ENCODE peak calls at places on chromosomes 11 and 22, in eight cellular contexts. F is fibroblast of mammary gland; N is GM04503; V is mammary epithelial cell; W is Kasumi-1; Z is effector memory CD8-positive, alpha-beta T cell; P is ELF-1; M is NCI-H1092. U is an unnamed sample.

GRCh38 chr22:46043816-46044717 is 67.1 kb upstream of the WNT7B start:
- DNase-seq in M (no peak), F (peak; percentile 41), N (no peak), V (peak; percentile 70), Z (no peak), P (peak; percentile 52), W (no peak), U (no peak)

GRCh38 chr11:33444835-33445594 is 187.8 kb downstream of the HIPK3 start:
- DNase-seq in W (no peak), N (no peak), P (no peak), Z (no peak), M (no peak), V (no peak), F (peak; percentile 40), U (no peak)

GRCh38 chr11:111540114-111540920 is at the start of gene LAYN:
- DNase-seq in N (no peak), V (no peak), P (peak; percentile 71), M (peak; percentile 38), Z (no peak), W (no peak), F (peak; percentile 42), U (no peak)

GRCh38 chr11:102653744-102654291 is 28.7 kb upstream of the MMP20 start:
- DNase-seq in W (no peak), M (no peak), V (peak; percentile 16), P (no peak), Z (no peak), F (peak; percentile 56), N (no peak), U (no peak)

GRCh38 chr11:47552086-47552580 is 799 bp downstream of the CELF1 start:
- DNase-seq in F (peak; percentile 47), N (no peak), V (peak; percentile 51), M (no peak), W (peak; percentile 57), Z (peak; percentile 5), P (peak; percentile 62), U (no peak)

GRCh38 chr22:19795617-19796008 is 35.0 kb downstream of the TBX1 start:
- DNase-seq in P (no peak), F (peak; percentile 68), W (no peak), V (no peak), Z (no peak), N (no peak), M (no peak), U (peak; percentile 28)

GRCh38 chr11:61632096-61632495 is 48.1 kb upstream of the DAGLA start:
- DNase-seq in P (peak; percentile 46), Z (no peak), W (no peak), N (no peak), V (no peak), M (no peak), F (no peak), U (no peak)

GRCh38 chr11:70068950-70069349 is 9.2 kb upstream of the ANO1 start:
- DNase-seq in M (no peak), Z (no peak), W (no peak), N (no peak), P (no peak), F (no peak), V (no peak), U (no peak)

GRCh38 chr11:18490736-18491485 is 35.3 kb downstream of the LDHAL6A start:
- DNase-seq in F (no peak), N (no peak), M (no peak), W (no peak), P (no peak), Z (no peak), V (no peak), U (no peak)